ENCODE peak calls at places on chromosome 9, in four cellular contexts. Z is HCT116, C is K562, U is GM12878. A is an unnamed sample.

GRCh38 chr9:37405350-37405749 is 17.1 kb upstream of the GRHPR start:
- DNase-seq in Z (no peak), C (no peak), U (no peak), A (no peak)

GRCh38 chr9:2570615-2571479 is 50.7 kb upstream of the VLDLR start:
- DNase-seq in Z (peak), C (peak), U (peak), A (no peak)

GRCh38 chr9:130815242-130815808 is 19.7 kb upstream of the ABL1 start:
- DNase-seq in Z (no peak), C (no peak), U (no peak), A (no peak)

GRCh38 chr9:79573697-79573976 is 1.9 kb downstream of the TLE4 start:
- DNase-seq in Z (no peak), C (no peak), U (no peak), A (no peak)

GRCh38 chr9:98903938-98904560 is 39.7 kb upstream of the COL15A1 start:
- DNase-seq in Z (no peak), C (no peak), U (no peak), A (peak)

GRCh38 chr9:72382405-72382804 is 17.4 kb upstream of the ZFAND5 start:
- DNase-seq in Z (no peak), C (no peak), U (no peak), A (no peak)

GRCh38 chr9:71446499-71447411 is 321.6 kb downstream of the CEMIP2 start:
- DNase-seq in Z (no peak), C (no peak), U (no peak), A (peak)

GRCh38 chr9:123825337-123825736 is 104.6 kb downstream of the DENND1A start:
- DNase-seq in Z (no peak), C (peak), U (no peak), A (no peak)

GRCh38 chr9:18771018-18771417 is 262.0 kb downstream of the SAXO1 start:
- DNase-seq in Z (no peak), C (no peak), U (no peak), A (no peak)

GRCh38 chr9:82206490-82206889 is 217.9 kb downstream of the SPATA31D1 start:
- DNase-seq in Z (no peak), C (no peak), U (no peak), A (no peak)

GRCh38 chr9:124505006-124505900 is 1.9 kb downstream of the NR5A1 start:
- DNase-seq in Z (no peak), C (no peak), U (no peak), A (no peak)

GRCh38 chr9:135525241-135526088 is 4.2 kb downstream of the LCN1 start:
- DNase-seq in Z (no peak), C (no peak), U (no peak), A (peak)

GRCh38 chr9:83956288-83957028 is 23.6 kb downstream of the HNRNPK start:
- DNase-seq in Z (no peak), C (peak), U (no peak), A (no peak)

GRCh38 chr9:19074229-19074628 is 25.0 kb downstream of the RRAGA start:
- DNase-seq in Z (no peak), C (no peak), U (no peak), A (no peak)

GRCh38 chr9:138119202-138120027 is 241.8 kb downstream of the CACNA1B start:
- DNase-seq in Z (no peak), C (no peak), U (no peak), A (no peak)

GRCh38 chr9:122307925-122308324 is 43.2 kb downstream of the MRRF start:
- DNase-seq in Z (no peak), C (no peak), U (no peak), A (no peak)

GRCh38 chr9:121160025-121160424 is 41.6 kb downstream of the RAB14 start:
- DNase-seq in Z (no peak), C (no peak), U (no peak), A (no peak)

GRCh38 chr9:22975921-22976320 is 529.3 kb downstream of the DMRTA1 start:
- DNase-seq in Z (no peak), C (no peak), U (no peak), A (no peak)

GRCh38 chr9:92669527-92669889 is 423 bp downstream of the IPPK start:
- DNase-seq in Z (no peak), C (peak), U (no peak), A (peak)

GRCh38 chr9:82532504-82532903 is 530.4 kb downstream of the RASEF start:
- DNase-seq in Z (no peak), C (no peak), U (no peak), A (no peak)

GRCh38 chr9:98504883-98505282 is 203.9 kb downstream of the GABBR2 start:
- DNase-seq in Z (no peak), C (peak), U (no peak), A (no peak)

GRCh38 chr9:121840838-121841760 is 189.7 kb downstream of the DAB2IP start:
- DNase-seq in Z (no peak), C (no peak), U (no peak), A (no peak)

GRCh38 chr9:23851024-23851629 is 25.1 kb upstream of the ELAVL2 start:
- DNase-seq in Z (no peak), C (no peak), U (no peak), A (peak)

GRCh38 chr9:104927216-104927911 is 591 bp downstream of the ABCA1 start:
- DNase-seq in Z (no peak), C (no peak), U (no peak), A (no peak)

GRCh38 chr9:33682551-33682950 is 112.8 kb upstream of the PRSS3 start:
- DNase-seq in Z (no peak), C (no peak), U (no peak), A (no peak)

GRCh38 chr9:92775466-92775865 is 10.8 kb upstream of the BICD2 start:
- DNase-seq in Z (no peak), C (no peak), U (no peak), A (no peak)

GRCh38 chr9:33193818-33194217 is 26.7 kb upstream of the B4GALT1 start:
- DNase-seq in Z (no peak), C (no peak), U (no peak), A (no peak)

GRCh38 chr9:137893670-137894069 is 16.1 kb downstream of the CACNA1B start:
- DNase-seq in Z (no peak), C (no peak), U (no peak), A (no peak)

GRCh38 chr9:122130837-122131236 is 28.7 kb downstream of the NDUFA8 start:
- DNase-seq in Z (no peak), C (no peak), U (no peak), A (no peak)

GRCh38 chr9:101791938-101792337 is 53.5 kb upstream of the GRIN3A start:
- DNase-seq in Z (peak), C (peak), U (no peak), A (peak)

GRCh38 chr9:13020141-13020540 is 245.3 kb downstream of the LURAP1L start:
- DNase-seq in Z (no peak), C (no peak), U (no peak), A (no peak)
- TF ChIP-seq EGR1 in Z (no peak), C (no peak), U (no peak), A (no peak)

DNA sequence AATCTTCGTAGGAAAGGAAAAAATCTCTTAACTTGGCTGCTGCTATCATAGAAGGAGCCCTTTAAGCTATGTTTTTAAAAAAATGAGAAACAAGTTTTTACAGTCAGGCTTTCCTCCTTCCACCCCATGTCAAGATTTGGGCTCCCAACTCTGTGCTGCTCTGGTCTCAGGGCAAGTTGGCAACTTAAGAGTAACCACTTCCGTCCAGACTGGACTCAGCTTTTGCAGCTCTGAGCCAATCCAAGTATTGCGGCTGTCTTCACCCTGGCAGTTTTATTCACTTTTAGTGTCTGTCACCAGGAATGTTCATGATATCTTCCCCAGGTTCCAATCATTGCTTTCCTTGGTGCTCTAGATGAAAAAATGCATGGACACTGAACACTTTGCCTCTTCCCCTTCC is 115.9 kb upstream of the GAS1 start:
- DNase-seq in Z (no peak), C (no peak), U (no peak), A (no peak)
- TF ChIP-seq JUND in Z (no peak), C (no peak), U (no peak), A (no peak)

GRCh38 chr9:109817146-109817845 is 37.3 kb downstream of the PALM2AKAP2 start:
- DNase-seq in Z (no peak), C (no peak), U (no peak), A (no peak)

GRCh38 chr9:109815366-109815947 is 35.5 kb downstream of the PALM2AKAP2 start:
- DNase-seq in Z (no peak), C (no peak), U (no peak), A (no peak)

GRCh38 chr9:109817846-109818472 is 38.0 kb downstream of the PALM2AKAP2 start:
- DNase-seq in Z (peak), C (peak), U (peak), A (peak)

GRCh38 chr9:109813829-109814228 is 33.8 kb downstream of the PALM2AKAP2 start:
- DNase-seq in Z (no peak), C (no peak), U (no peak), A (no peak)

DNA sequence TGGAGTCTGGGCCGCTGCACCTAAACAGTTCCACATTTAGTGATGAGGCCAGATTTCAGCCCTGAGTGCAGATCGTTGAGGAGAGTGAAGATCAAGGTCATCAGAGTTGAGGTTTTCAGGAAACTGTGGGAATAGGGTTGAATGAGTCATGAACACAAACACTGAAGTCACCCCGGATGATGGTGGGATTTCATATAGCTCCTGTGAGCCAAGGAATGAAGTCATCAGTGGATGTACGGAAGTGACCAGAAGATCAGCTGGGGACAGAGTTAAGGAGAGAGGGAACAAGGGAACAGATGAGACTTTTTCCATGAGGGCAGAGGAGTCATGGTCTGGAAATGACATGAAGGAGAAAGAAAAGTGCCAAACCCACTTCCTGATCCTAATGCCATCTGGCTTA is 36.5 kb downstream of the PALM2AKAP2 start:
- DNase-seq in Z (peak), C (no peak), U (no peak), A (no peak)
- TF ChIP-seq EGR1 in Z (no peak), C (no peak), U (no peak), A (no peak)

DNA sequence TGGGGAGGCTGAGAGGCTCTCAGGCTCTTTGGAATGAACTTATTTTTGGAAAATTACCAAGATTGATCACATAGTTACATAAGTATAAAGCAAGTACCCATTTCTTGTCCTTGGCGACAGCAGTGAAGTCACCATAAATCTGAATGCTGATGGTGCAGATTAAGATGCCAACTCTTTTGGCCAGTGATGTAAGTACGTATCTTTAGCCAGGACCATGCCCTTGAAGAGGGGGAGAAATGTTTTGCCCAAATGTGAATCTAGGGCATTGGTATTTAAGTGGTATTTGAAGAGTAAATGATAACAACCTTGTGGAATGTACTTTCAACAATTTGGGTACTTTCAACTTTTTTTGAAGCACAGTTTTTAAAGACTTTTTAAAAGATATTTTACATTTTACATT is 68.2 kb upstream of the RAD23B start:
- DNase-seq in Z (no peak), C (no peak), U (no peak), A (no peak)
- TF ChIP-seq JUND in Z (no peak), C (no peak), U (no peak), A (no peak)

DNA sequence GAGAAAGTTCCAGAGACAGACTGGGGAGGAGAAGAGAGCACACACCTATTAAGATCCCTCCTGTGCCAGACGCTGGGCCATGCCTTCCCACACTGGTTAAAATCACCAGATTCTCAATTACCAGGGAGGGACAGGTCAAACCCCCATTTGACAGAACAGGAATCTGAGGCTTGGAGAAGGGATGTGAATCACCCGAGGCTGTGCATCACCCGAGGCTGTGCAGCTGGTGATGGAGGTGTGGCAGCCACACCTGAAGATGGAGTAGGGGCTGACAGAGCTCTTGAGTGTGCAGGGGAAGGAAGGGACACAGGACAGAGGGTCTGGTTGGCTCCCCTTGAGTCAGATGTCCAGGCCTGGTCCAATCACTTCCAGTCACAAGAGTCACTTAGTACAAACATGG is 70.6 kb downstream of the LMX1B start:
- DNase-seq in Z (no peak), C (no peak), U (no peak), A (no peak)
- TF ChIP-seq EGR1 in Z (no peak), C (no peak), U (no peak), A (no peak)

GRCh38 chr9:133614056-133614455 is 4.9 kb upstream of the FAM163B start:
- DNase-seq in Z (no peak), C (no peak), U (no peak), A (no peak)

GRCh38 chr9:133613396-133613795 is 4.2 kb upstream of the FAM163B start:
- DNase-seq in Z (no peak), C (no peak), U (no peak), A (no peak)

GRCh38 chr9:133612051-133612450 is 2.9 kb upstream of the FAM163B start:
- DNase-seq in Z (no peak), C (no peak), U (no peak), A (no peak)

GRCh38 chr9:133614678-133615077 is 5.5 kb upstream of the FAM163B start:
- DNase-seq in Z (no peak), C (no peak), U (no peak), A (no peak)

GRCh38 chr9:133612816-133613215 is 3.6 kb upstream of the FAM163B start:
- DNase-seq in Z (no peak), C (no peak), U (no peak), A (no peak)
- TF ChIP-seq JUND in Z (no peak), C (no peak), U (no peak), A (no peak)

GRCh38 chr9:136757328-136757727 is 715 bp downstream of the LCN8 start:
- DNase-seq in Z (no peak), C (no peak), U (no peak), A (no peak)

GRCh38 chr9:136756134-136756438 is 2.0 kb downstream of the LCN8 start:
- DNase-seq in Z (no peak), C (no peak), U (no peak), A (no peak)

GRCh38 chr9:136756836-136757235 is 1.2 kb downstream of the LCN8 start:
- DNase-seq in Z (no peak), C (no peak), U (no peak), A (no peak)

GRCh38 chr9:136759001-136759400 is 958 bp upstream of the LCN8 start:
- DNase-seq in Z (no peak), C (no peak), U (no peak), A (no peak)

DNA sequence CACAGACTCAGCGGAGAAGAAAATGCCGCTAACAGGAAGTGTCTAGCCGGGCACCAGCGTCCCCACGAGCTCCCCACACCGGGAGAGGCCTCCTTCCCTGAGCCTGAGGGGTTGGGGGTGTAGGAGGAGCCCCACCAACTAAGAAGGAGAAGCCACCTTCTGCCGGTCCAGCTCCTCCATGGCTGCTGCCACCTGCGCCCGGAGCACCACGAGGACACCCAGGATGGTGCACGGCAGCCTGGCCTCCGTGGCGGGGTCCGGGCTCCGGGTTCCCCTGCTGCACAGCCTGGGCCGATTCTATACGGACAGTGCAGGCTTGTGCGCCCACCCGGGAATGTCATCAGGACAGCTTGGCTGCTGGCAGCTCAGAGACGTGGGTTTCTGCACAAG is 297 bp downstream of the LCN8 start:
- DNase-seq in Z (no peak), C (no peak), U (no peak), A (no peak)
- TF ChIP-seq EGR1 in Z (no peak), C (no peak), U (no peak), A (no peak)

DNA sequence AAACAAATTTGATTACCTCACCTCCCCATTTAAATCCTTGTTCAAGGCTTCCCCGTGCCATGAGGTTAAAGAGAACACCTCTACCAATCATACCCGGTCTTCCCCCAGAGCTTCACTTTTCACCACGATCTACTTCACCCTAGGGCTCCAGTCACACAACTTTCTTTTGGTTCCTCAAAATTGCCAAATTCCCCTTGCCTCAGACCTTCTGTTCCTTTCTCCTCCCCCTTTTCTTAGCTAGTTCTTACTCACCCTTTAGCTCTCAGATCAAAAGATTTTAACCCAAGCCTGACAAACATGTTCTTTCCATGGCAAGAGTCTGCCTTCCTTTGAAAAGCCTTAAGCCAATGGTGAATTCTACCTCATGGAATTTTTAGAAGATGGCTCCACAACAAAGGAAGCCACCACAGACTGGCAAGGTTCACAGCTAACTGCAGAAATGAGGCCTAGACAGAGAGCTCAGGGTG is 56.7 kb downstream of the MAPKAP1 start:
- DNase-seq in Z (no peak), C (no peak), U (peak), A (no peak)
- TF ChIP-seq JUND in Z (peak), C (no peak), U (peak), A (no peak)

DNA sequence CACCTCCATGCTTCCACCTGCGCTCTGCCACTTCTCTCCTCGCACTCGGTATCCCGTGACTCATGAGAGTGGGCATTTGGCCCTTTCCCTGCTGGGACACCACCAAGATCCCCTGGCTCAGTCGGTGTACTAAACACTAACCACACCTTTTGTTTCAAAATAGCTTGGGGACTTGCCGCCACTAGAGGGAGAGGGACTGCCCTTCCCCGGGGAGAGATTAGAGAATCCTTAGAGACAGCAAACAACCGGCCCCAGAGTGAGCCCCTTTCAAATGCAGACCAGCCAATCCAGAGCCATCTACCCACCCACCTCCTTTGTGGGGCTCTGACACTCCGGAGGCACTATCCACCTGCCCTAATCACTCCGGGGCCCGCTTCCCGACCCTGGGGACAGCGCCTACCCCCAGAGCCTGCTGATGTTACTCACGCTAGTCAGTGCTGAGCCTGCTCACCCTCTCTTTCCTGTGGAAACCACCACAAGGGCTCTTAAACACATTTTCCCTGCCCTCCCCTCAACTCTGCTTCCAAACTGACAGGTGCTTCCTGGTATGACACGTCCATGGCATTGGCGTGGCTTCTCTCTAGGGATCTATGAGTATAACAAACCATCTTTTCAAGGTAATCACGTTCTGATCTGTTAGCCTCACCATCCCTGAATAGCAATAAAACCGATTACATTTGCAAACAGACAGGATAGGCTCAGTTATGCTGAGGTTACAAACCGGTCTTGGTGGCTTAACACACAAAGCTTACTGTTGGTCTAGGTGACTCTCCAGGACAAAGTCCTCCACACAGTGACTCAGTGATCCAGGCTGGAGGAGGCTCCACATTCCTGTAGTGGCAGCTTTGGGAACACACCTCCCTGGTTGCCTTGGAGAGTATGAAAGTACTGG is 180.1 kb upstream of the MVB12B start:
- DNase-seq in Z (no peak), C (peak), U (peak), A (peak)
- TF ChIP-seq EGR1 in Z (no peak), C (no peak), U (no peak), A (no peak)

A was measured in H1.